ENCODE peak calls at places on chromosomes 16 and 17, in ten cellular contexts. G is right lobe of liver, U is endothelial cell of umbilical vein, X is SK-N-SH, W is prostate gland, T is neural progenitor cell, R is sigmoid colon, M is A549, N is endodermal cell, P is gastrocnemius medialis. E is an unnamed sample.
A peak's percentile ranks its signal among the peaks of the same experiment; 100 is the strongest.

GRCh38 chr16:24118126-24118821 is 137.9 kb upstream of the CACNG3 start:
- DNase-seq in G (no peak), U (no peak), X (no peak), W (no peak), T (no peak), R (no peak), M (no peak), N (peak; percentile 51), P (no peak), E (no peak)

GRCh38 chr17:54840885-54841614 is 59.6 kb upstream of the TOM1L1 start:
- DNase-seq in G (no peak), U (no peak), X (no peak), W (no peak), T (no peak), R (no peak), M (no peak), N (no peak), P (no peak), E (no peak)

GRCh38 chr17:49554694-49555494 is 20.8 kb upstream of the NXPH3 start:
- DNase-seq in G (peak; percentile 43), U (no peak), X (peak; percentile 15), W (no peak), T (peak; percentile 1), R (no peak), M (no peak), N (peak; percentile 46), P (no peak), E (no peak)

GRCh38 chr17:12789075-12789975 is at the start of gene ARHGAP44:
- DNase-seq in G (peak; percentile 72), U (peak; percentile 49), X (peak; percentile 82), W (peak; percentile 58), T (peak; percentile 90), R (peak; percentile 77), M (peak; percentile 64), N (peak; percentile 97), P (peak; percentile 5), E (peak; percentile 48)

GRCh38 chr17:62017496-62017895 is 47.6 kb downstream of the MED13 start:
- DNase-seq in G (no peak), U (peak; percentile 39), X (no peak), W (no peak), T (no peak), R (no peak), M (no peak), N (no peak), P (no peak), E (no peak)

GRCh38 chr17:72560303-72561247 is 439.8 kb downstream of the SOX9 start:
- DNase-seq in G (no peak), U (peak; percentile 15), X (peak; percentile 88), W (peak; percentile 69), T (peak; percentile 80), R (no peak), M (peak; percentile 95), N (peak; percentile 92), P (no peak), E (no peak)

GRCh38 chr17:58046230-58047094 is 36.8 kb upstream of the DYNLL2 start:
- DNase-seq in G (peak; percentile 56), U (no peak), X (no peak), W (no peak), T (peak; percentile 32), R (no peak), M (no peak), N (peak; percentile 81), P (no peak), E (no peak)

GRCh38 chr16:81101702-81102101 is 5.5 kb upstream of the GCSH start:
- DNase-seq in G (peak; percentile 20), U (no peak), X (no peak), W (no peak), T (no peak), R (no peak), M (no peak), N (no peak), P (no peak), E (no peak)

GRCh38 chr16:90044111-90044551 is 24.9 kb upstream of the DBNDD1 start:
- DNase-seq in G (no peak), U (no peak), X (no peak), W (peak; percentile 49), T (no peak), R (no peak), M (peak; percentile 76), N (peak; percentile 29), P (no peak), E (no peak)

GRCh38 chr17:835263-835662 is 53.1 kb downstream of the MRM3 start:
- DNase-seq in G (no peak), U (peak; percentile 37), X (no peak), W (no peak), T (peak; percentile 46), R (peak; percentile 81), M (no peak), N (peak; percentile 76), P (peak; percentile 52), E (no peak)

GRCh38 chr16:67459066-67459857 is 21.7 kb downstream of the ATP6V0D1 start:
- DNase-seq in G (no peak), U (peak; percentile 44), X (peak; percentile 38), W (peak; percentile 83), T (no peak), R (no peak), M (no peak), N (no peak), P (peak; percentile 71), E (peak; percentile 92)

GRCh38 chr17:51745993-51746392 is 412.5 kb downstream of the CA10 start:
- DNase-seq in G (no peak), U (no peak), X (peak; percentile 58), W (no peak), T (no peak), R (no peak), M (no peak), N (no peak), P (no peak), E (no peak)

GRCh38 chr16:26491271-26491670 is 575.5 kb upstream of the C16orf82 start:
- DNase-seq in G (no peak), U (no peak), X (no peak), W (no peak), T (peak; percentile 27), R (no peak), M (no peak), N (peak; percentile 68), P (no peak), E (no peak)

GRCh38 chr17:10067446-10068143 is 130.8 kb downstream of the GAS7 start:
- DNase-seq in G (no peak), U (no peak), X (no peak), W (no peak), T (no peak), R (no peak), M (no peak), N (no peak), P (no peak), E (no peak)

GRCh38 chr16:85800321-85800669 is 800 bp downstream of the COX4I1 start:
- DNase-seq in G (no peak), U (no peak), X (no peak), W (no peak), T (peak; percentile 23), R (no peak), M (no peak), N (no peak), P (no peak), E (no peak)

GRCh38 chr17:44071772-44072171 is 1.2 kb downstream of the G6PC3 start:
- DNase-seq in G (no peak), U (peak; percentile 15), X (no peak), W (no peak), T (no peak), R (no peak), M (no peak), N (peak; percentile 57), P (no peak), E (no peak)

GRCh38 chr16:86515780-86516617 is 5.7 kb downstream of the FOXF1 start:
- DNase-seq in G (no peak), U (no peak), X (no peak), W (no peak), T (peak; percentile 71), R (no peak), M (no peak), N (peak; percentile 71), P (no peak), E (no peak)

GRCh38 chr16:72055911-72056310 is 1.6 kb downstream of the HP start:
- DNase-seq in G (no peak), U (no peak), X (no peak), W (no peak), T (no peak), R (no peak), M (no peak), N (no peak), P (no peak), E (no peak)

GRCh38 chr17:34318474-34318873 is 761 bp upstream of the CCL8 start:
- DNase-seq in G (no peak), U (no peak), X (no peak), W (no peak), T (peak; percentile 21), R (no peak), M (peak; percentile 28), N (peak; percentile 83), P (no peak), E (no peak)
- TF ChIP-seq CTCF in G (no peak), U (no peak), X (peak; percentile 12), W (no peak), T (peak; percentile 25), R (no peak), M (no peak), N (peak; percentile 69), P (no peak), E (no peak)

GRCh38 chr17:15973834-15974233 is 25.7 kb downstream of the ZSWIM7 start:
- DNase-seq in G (no peak), U (no peak), X (no peak), W (no peak), T (no peak), R (no peak), M (no peak), N (no peak), P (no peak), E (no peak)
- H3K4me1 ChIP-seq in G (peaks cover 8% of the 10 kb centered on the region), U (no peaks in the 10 kb centered on the region), X (no peaks in the 10 kb centered on the region), W (no peaks in the 10 kb centered on the region), T (peaks cover 19% of the 10 kb centered on the region), R (no peaks in the 10 kb centered on the region), M (no peaks in the 10 kb centered on the region), N (peaks cover 8% of the 10 kb centered on the region), P (no peaks in the 10 kb centered on the region), E (no peaks in the 10 kb centered on the region)

DNA sequence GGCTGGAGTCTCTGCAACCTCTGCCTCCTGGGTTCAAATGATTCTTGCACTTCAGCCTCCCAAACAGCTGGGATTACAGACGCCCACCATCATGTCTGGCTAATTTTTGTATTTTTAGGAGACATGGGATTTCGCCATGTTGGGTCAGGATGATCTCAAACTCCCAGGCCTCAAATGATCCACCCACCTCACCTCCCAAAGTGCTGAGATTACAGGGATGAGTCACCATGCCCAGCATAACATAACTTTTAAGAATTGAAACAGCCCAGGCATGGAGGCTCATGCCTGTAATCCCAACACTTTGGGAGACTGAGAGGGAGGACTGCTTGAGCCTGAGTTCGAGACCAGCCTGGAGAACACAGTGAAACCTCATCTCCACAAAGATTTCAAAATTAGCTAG is 2.5 kb downstream of the RSL1D1 start:
- DNase-seq in G (no peak), U (no peak), X (no peak), W (no peak), T (no peak), R (no peak), M (no peak), N (no peak), P (no peak), E (no peak)
- H3K27ac ChIP-seq in G (no peak overlapping the region), U (no peak overlapping the region), X (no peak overlapping the region), W (no peak overlapping the region), T (no peak overlapping the region), R (no peak overlapping the region), M (no peak overlapping the region), N (no peak overlapping the region), P (peak overlapping the region; percentile 97), E (no peak overlapping the region)

DNA sequence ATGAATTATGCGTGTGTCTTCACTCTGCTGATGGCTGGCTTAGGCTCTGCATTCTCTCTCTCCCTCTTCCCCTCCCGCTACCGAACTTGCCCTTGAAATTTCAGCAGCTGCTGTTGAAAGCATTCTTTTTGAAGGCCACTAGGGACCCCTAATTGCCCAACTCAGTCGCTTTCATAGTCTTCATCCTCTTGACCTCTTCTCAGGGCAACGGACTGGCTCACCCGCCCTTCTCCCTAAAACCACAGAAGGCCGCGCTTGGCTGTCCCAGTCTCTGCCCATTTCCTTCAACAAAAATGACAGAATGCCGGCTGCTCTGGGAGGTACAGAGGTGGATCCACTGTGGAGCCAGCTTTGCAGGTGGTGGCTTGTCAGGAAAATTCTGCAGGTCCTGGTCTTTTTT is 21.0 kb upstream of the FMNL1 start:
- DNase-seq in G (no peak), U (no peak), X (no peak), W (no peak), T (no peak), R (peak; percentile 69), M (no peak), N (peak; percentile 74), P (peak; percentile 52), E (no peak)
- TF ChIP-seq CTCF in G (no peak), U (no peak), X (no peak), W (no peak), T (no peak), R (no peak), M (no peak), N (peak; percentile 54), P (no peak), E (no peak)